ENCODE peak calls at places on chromosome 7, in four cellular contexts. O is stromal cell of bone marrow; D is activated CD8-positive, alpha-beta memory T cell treated with anti-CD3 and anti-CD28 coated beads for 48 hours; H is suprapubic skin. P is an unnamed sample.

GRCh38 chr7:155753446-155753965 is 58.8 kb downstream of the SHH start:
- DNase-seq in H (no peak), O (no peak), D (no peak), P (no peak)

GRCh38 chr7:155372782-155373358 is 75.2 kb downstream of the INSIG1 start:
- DNase-seq in H (no peak), O (no peak), D (no peak), P (no peak)

GRCh38 chr7:155533827-155534690 is 12.3 kb downstream of the CNPY1 start:
- DNase-seq in D (peak; percentile 20), H (no peak), O (no peak), P (no peak)

GRCh38 chr7:111192614-111193053 is 101.7 kb downstream of the LRRN3 start:
- DNase-seq in H (no peak), O (no peak), D (no peak), P (no peak)

GRCh38 chr7:115953554-115954248 is 76.9 kb downstream of the TFEC start:
- DNase-seq in D (no peak), H (no peak), O (no peak), P (no peak)

GRCh38 chr7:115297651-115298050 is 375.8 kb downstream of the MDFIC start:
- DNase-seq in H (no peak), D (no peak), O (peak; percentile 58), P (no peak)

GRCh38 chr7:151014950-151015349 is 9.3 kb downstream of the ATG9B start:
- DNase-seq in O (no peak), H (no peak), D (no peak), P (no peak)

GRCh38 chr7:39300276-39300675 is 265.9 kb upstream of the YAE1 start:
- DNase-seq in O (peak; percentile 3), H (no peak), D (no peak), P (no peak)

GRCh38 chr7:97580205-97580604 is 151.7 kb upstream of the TAC1 start:
- DNase-seq in D (no peak), O (no peak), H (no peak), P (no peak)

GRCh38 chr7:1662767-1663166 is 7.3 kb upstream of the ELFN1 start:
- DNase-seq in O (no peak), H (peak; percentile 55), D (no peak), P (no peak)

GRCh38 chr7:134462337-134462925 is 3.5 kb upstream of the AKR1B1 start:
- DNase-seq in O (peak; percentile 64), D (no peak), H (no peak), P (no peak)

GRCh38 chr7:158699341-158699740 is 5.3 kb downstream of the NCAPG2 start:
- DNase-seq in D (no peak), H (no peak), O (no peak), P (no peak)

GRCh38 chr7:157528785-157529341 is 192.1 kb downstream of the DNAJB6 start:
- DNase-seq in O (no peak), D (no peak), H (no peak), P (no peak)